ENCODE peak calls at places on chromosomes 16 and 17, in eight cellular contexts. E is effector CD4-positive, alpha-beta T cell; U is T-helper 2 cell; X is heart right ventricle; B is fibroblast of pulmonary artery; A is ascending aorta; N is stimulated activated CD8-positive, alpha-beta memory T cell treated with anti-CD3 and anti-CD28 coated beads, Interleukin-12 subunit alpha, Interleukin-12 subunit beta, amount 100 ng/mL, for 4 hours; M is AG04450. W is an unnamed sample.

GRCh38 chr16:75433732-75434413 is 570 bp upstream of the CFDP1 start:
- DNase-seq in X (peak), M (peak), B (peak), U (peak), A (peak), E (no peak), N (no peak), W (peak)

GRCh38 chr17:75685508-75685907 is 18.4 kb downstream of the SAP30BP start:
- DNase-seq in E (no peak), M (no peak), X (no peak), A (no peak), U (no peak), N (no peak), B (no peak), W (no peak)

GRCh38 chr17:68457539-68458259 is 403 bp upstream of the WIPI1 start:
- DNase-seq in A (peak), N (peak), B (peak), E (peak), M (peak), X (peak), U (peak), W (peak)

GRCh38 chr17:2691965-2692780 is 19.4 kb downstream of the CLUH start:
- DNase-seq in B (no peak), X (peak), A (peak), N (no peak), U (no peak), E (no peak), M (no peak), W (no peak)

GRCh38 chr17:68344701-68345136 is 53.4 kb downstream of the ARSG start:
- DNase-seq in M (no peak), U (peak), E (peak), A (no peak), B (peak), X (no peak), N (peak), W (no peak)

GRCh38 chr17:8121531-8122390 is 2.1 kb downstream of the HES7 start:
- DNase-seq in A (no peak), N (no peak), X (peak), B (peak), M (no peak), E (no peak), U (peak), W (peak)

GRCh38 chr16:75256871-75257343 is 5.5 kb upstream of the BCAR1 start:
- DNase-seq in N (no peak), E (no peak), B (no peak), U (no peak), A (peak), M (no peak), X (peak), W (no peak)

GRCh38 chr17:41406205-41406604 is 8.8 kb upstream of the KRT31 start:
- DNase-seq in X (no peak), B (no peak), U (no peak), A (peak), M (no peak), N (no peak), E (no peak), W (no peak)

GRCh38 chr17:4939804-4940624 is at the start of the genes RNF167 and SLC25A11:
- DNase-seq in A (peak), E (peak), B (peak), X (peak), M (peak), N (peak), U (peak), W (peak)

GRCh38 chr17:5553479-5553878 is 30.8 kb downstream of the NLRP1 start:
- DNase-seq in A (no peak), N (no peak), X (no peak), E (no peak), M (no peak), B (no peak), U (no peak), W (no peak)

GRCh38 chr17:68600881-68601564 is at the start of gene FAM20A:
- DNase-seq in U (peak), X (peak), N (no peak), A (peak), B (no peak), E (no peak), M (no peak), W (peak)

GRCh38 chr17:67076290-67076689 is 31.9 kb downstream of the CACNG1 start:
- DNase-seq in E (no peak), X (no peak), B (no peak), M (no peak), U (no peak), N (no peak), A (no peak), W (no peak)

GRCh38 chr16:24978370-24978914 is 36.7 kb downstream of the ARHGAP17 start:
- DNase-seq in A (peak), X (no peak), U (no peak), E (no peak), N (no peak), M (no peak), B (no peak), W (peak)

GRCh38 chr17:226108-226772 is 44.8 kb upstream of the DOC2B start:
- DNase-seq in M (no peak), N (no peak), X (no peak), E (no peak), U (no peak), A (peak), B (no peak), W (no peak)

GRCh38 chr17:74153821-74154430 is 49.6 kb upstream of the RPL38 start:
- DNase-seq in U (no peak), N (no peak), A (peak), B (no peak), X (no peak), E (no peak), M (no peak), W (no peak)

GRCh38 chr17:10105513-10106001 is 92.8 kb downstream of the GAS7 start:
- DNase-seq in N (no peak), A (no peak), X (peak), B (peak), E (no peak), M (no peak), U (no peak), W (no peak)

GRCh38 chr16:89949121-89949742 is 677 bp downstream of the DEF8 start:
- DNase-seq in M (no peak), N (no peak), A (no peak), E (no peak), U (no peak), X (no peak), B (no peak), W (no peak)

GRCh38 chr17:20084621-20085282 is 75.6 kb downstream of the SPECC1 start:
- DNase-seq in A (no peak), X (no peak), U (no peak), B (no peak), E (no peak), M (no peak), N (no peak), W (no peak)

GRCh38 chr17:81813371-81813684 is 9.4 kb downstream of the GCGR start:
- DNase-seq in E (no peak), N (no peak), M (no peak), X (no peak), A (no peak), U (no peak), B (no peak), W (no peak)

GRCh38 chr17:78075011-78075410 is 53.5 kb downstream of the TMC6 start:
- DNase-seq in M (no peak), A (no peak), N (no peak), X (no peak), U (no peak), B (no peak), E (no peak), W (no peak)

W was measured in A673.